ENCODE peak calls at places on chromosomes 6 and 20, in eight cellular contexts. One of them, this sample, is unnamed.

GRCh38 chr20:31605031-31605901 is at the start of gene ID1:
- DNase-seq in activated T-helper 9 cell treated with anti-CD3 and anti-CD28 coated beads, Interleukin-2, amount 50 U/mL, for 16 hours: peak
- DNase-seq in heart left ventricle: peak
- DNase-seq in glutamatergic neuron: peak
- DNase-seq in stimulated activated CD8-positive, alpha-beta memory T cell treated with anti-CD3 and anti-CD28 coated beads, Interleukin-15, amount 100 ng/mL, for 48 hours: peak
- DNase-seq in SW 1271: peak
- DNase-seq in LoVo: peak
- DNase-seq in iPS-NIHi11: peak
- DNase-seq in this sample: peak

GRCh38 chr20:19211661-19212523 is 550 bp upstream of the SLC24A3 start:
- DNase-seq in activated T-helper 9 cell treated with anti-CD3 and anti-CD28 coated beads, Interleukin-2, amount 50 U/mL, for 16 hours: no peak
- DNase-seq in heart left ventricle: peak
- DNase-seq in glutamatergic neuron: peak
- DNase-seq in stimulated activated CD8-positive, alpha-beta memory T cell treated with anti-CD3 and anti-CD28 coated beads, Interleukin-15, amount 100 ng/mL, for 48 hours: no peak
- DNase-seq in SW 1271: no peak
- DNase-seq in LoVo: no peak
- DNase-seq in iPS-NIHi11: peak
- DNase-seq in this sample: peak

GRCh38 chr6:31351734-31352496 is 5.1 kb downstream of the HLA-B start:
- DNase-seq in activated T-helper 9 cell treated with anti-CD3 and anti-CD28 coated beads, Interleukin-2, amount 50 U/mL, for 16 hours: no peak
- DNase-seq in heart left ventricle: no peak
- DNase-seq in glutamatergic neuron: no peak
- DNase-seq in stimulated activated CD8-positive, alpha-beta memory T cell treated with anti-CD3 and anti-CD28 coated beads, Interleukin-15, amount 100 ng/mL, for 48 hours: no peak
- DNase-seq in SW 1271: no peak
- DNase-seq in LoVo: no peak
- DNase-seq in iPS-NIHi11: no peak
- DNase-seq in this sample: no peak

GRCh38 chr6:16148498-16148897 is 19.6 kb downstream of the MYLIP start:
- DNase-seq in activated T-helper 9 cell treated with anti-CD3 and anti-CD28 coated beads, Interleukin-2, amount 50 U/mL, for 16 hours: no peak
- DNase-seq in heart left ventricle: no peak
- DNase-seq in glutamatergic neuron: peak
- DNase-seq in stimulated activated CD8-positive, alpha-beta memory T cell treated with anti-CD3 and anti-CD28 coated beads, Interleukin-15, amount 100 ng/mL, for 48 hours: no peak
- DNase-seq in SW 1271: no peak
- DNase-seq in LoVo: peak
- DNase-seq in iPS-NIHi11: peak
- DNase-seq in this sample: no peak

GRCh38 chr20:45946149-45946970 is 11.9 kb downstream of the PCIF1 start:
- DNase-seq in activated T-helper 9 cell treated with anti-CD3 and anti-CD28 coated beads, Interleukin-2, amount 50 U/mL, for 16 hours: no peak
- DNase-seq in heart left ventricle: no peak
- DNase-seq in glutamatergic neuron: no peak
- DNase-seq in stimulated activated CD8-positive, alpha-beta memory T cell treated with anti-CD3 and anti-CD28 coated beads, Interleukin-15, amount 100 ng/mL, for 48 hours: peak
- DNase-seq in SW 1271: no peak
- DNase-seq in LoVo: no peak
- DNase-seq in iPS-NIHi11: no peak
- DNase-seq in this sample: peak

GRCh38 chr6:83707829-83708545 is 914 bp downstream of the SNAP91 start:
- DNase-seq in activated T-helper 9 cell treated with anti-CD3 and anti-CD28 coated beads, Interleukin-2, amount 50 U/mL, for 16 hours: no peak
- DNase-seq in heart left ventricle: no peak
- DNase-seq in glutamatergic neuron: peak
- DNase-seq in stimulated activated CD8-positive, alpha-beta memory T cell treated with anti-CD3 and anti-CD28 coated beads, Interleukin-15, amount 100 ng/mL, for 48 hours: no peak
- DNase-seq in SW 1271: no peak
- DNase-seq in LoVo: no peak
- DNase-seq in iPS-NIHi11: peak
- DNase-seq in this sample: no peak

GRCh38 chr6:41712651-41713103 is 22.7 kb downstream of the TFEB start:
- DNase-seq in activated T-helper 9 cell treated with anti-CD3 and anti-CD28 coated beads, Interleukin-2, amount 50 U/mL, for 16 hours: no peak
- DNase-seq in heart left ventricle: peak
- DNase-seq in glutamatergic neuron: no peak
- DNase-seq in stimulated activated CD8-positive, alpha-beta memory T cell treated with anti-CD3 and anti-CD28 coated beads, Interleukin-15, amount 100 ng/mL, for 48 hours: no peak
- DNase-seq in SW 1271: no peak
- DNase-seq in LoVo: no peak
- DNase-seq in iPS-NIHi11: peak
- DNase-seq in this sample: no peak

GRCh38 chr6:12354499-12354898 is 64.3 kb downstream of the EDN1 start:
- DNase-seq in activated T-helper 9 cell treated with anti-CD3 and anti-CD28 coated beads, Interleukin-2, amount 50 U/mL, for 16 hours: no peak
- DNase-seq in heart left ventricle: no peak
- DNase-seq in glutamatergic neuron: peak
- DNase-seq in stimulated activated CD8-positive, alpha-beta memory T cell treated with anti-CD3 and anti-CD28 coated beads, Interleukin-15, amount 100 ng/mL, for 48 hours: no peak
- DNase-seq in SW 1271: no peak
- DNase-seq in LoVo: no peak
- DNase-seq in iPS-NIHi11: peak
- DNase-seq in this sample: peak

GRCh38 chr6:22807818-22808217 is 238.5 kb downstream of the HDGFL1 start:
- DNase-seq in activated T-helper 9 cell treated with anti-CD3 and anti-CD28 coated beads, Interleukin-2, amount 50 U/mL, for 16 hours: no peak
- DNase-seq in heart left ventricle: no peak
- DNase-seq in glutamatergic neuron: no peak
- DNase-seq in stimulated activated CD8-positive, alpha-beta memory T cell treated with anti-CD3 and anti-CD28 coated beads, Interleukin-15, amount 100 ng/mL, for 48 hours: no peak
- DNase-seq in SW 1271: no peak
- DNase-seq in LoVo: no peak
- DNase-seq in iPS-NIHi11: no peak
- DNase-seq in this sample: no peak

GRCh38 chr6:146770965-146771735 is 172.4 kb downstream of the ADGB start:
- DNase-seq in activated T-helper 9 cell treated with anti-CD3 and anti-CD28 coated beads, Interleukin-2, amount 50 U/mL, for 16 hours: peak
- DNase-seq in heart left ventricle: peak
- DNase-seq in glutamatergic neuron: no peak
- DNase-seq in stimulated activated CD8-positive, alpha-beta memory T cell treated with anti-CD3 and anti-CD28 coated beads, Interleukin-15, amount 100 ng/mL, for 48 hours: peak
- DNase-seq in SW 1271: no peak
- DNase-seq in LoVo: no peak
- DNase-seq in iPS-NIHi11: no peak
- DNase-seq in this sample: no peak

GRCh38 chr20:44959082-44959895 is 908 bp downstream of the TOMM34 start:
- DNase-seq in activated T-helper 9 cell treated with anti-CD3 and anti-CD28 coated beads, Interleukin-2, amount 50 U/mL, for 16 hours: peak
- DNase-seq in heart left ventricle: no peak
- DNase-seq in glutamatergic neuron: no peak
- DNase-seq in stimulated activated CD8-positive, alpha-beta memory T cell treated with anti-CD3 and anti-CD28 coated beads, Interleukin-15, amount 100 ng/mL, for 48 hours: peak
- DNase-seq in SW 1271: no peak
- DNase-seq in LoVo: no peak
- DNase-seq in iPS-NIHi11: no peak
- DNase-seq in this sample: peak

GRCh38 chr20:34472246-34472925 is 43.8 kb upstream of the DYNLRB1 start:
- DNase-seq in activated T-helper 9 cell treated with anti-CD3 and anti-CD28 coated beads, Interleukin-2, amount 50 U/mL, for 16 hours: no peak
- DNase-seq in heart left ventricle: no peak
- DNase-seq in glutamatergic neuron: no peak
- DNase-seq in stimulated activated CD8-positive, alpha-beta memory T cell treated with anti-CD3 and anti-CD28 coated beads, Interleukin-15, amount 100 ng/mL, for 48 hours: no peak
- DNase-seq in SW 1271: no peak
- DNase-seq in LoVo: peak
- DNase-seq in iPS-NIHi11: no peak
- DNase-seq in this sample: peak

GRCh38 chr6:132391391-132392291 is 9.6 kb downstream of the MOXD1 start:
- DNase-seq in activated T-helper 9 cell treated with anti-CD3 and anti-CD28 coated beads, Interleukin-2, amount 50 U/mL, for 16 hours: no peak
- DNase-seq in heart left ventricle: peak
- DNase-seq in glutamatergic neuron: no peak
- DNase-seq in stimulated activated CD8-positive, alpha-beta memory T cell treated with anti-CD3 and anti-CD28 coated beads, Interleukin-15, amount 100 ng/mL, for 48 hours: no peak
- DNase-seq in SW 1271: no peak
- DNase-seq in LoVo: no peak
- DNase-seq in iPS-NIHi11: peak
- DNase-seq in this sample: peak

GRCh38 chr20:23200914-23201313 is 114.8 kb upstream of the CD93 start:
- DNase-seq in activated T-helper 9 cell treated with anti-CD3 and anti-CD28 coated beads, Interleukin-2, amount 50 U/mL, for 16 hours: no peak
- DNase-seq in heart left ventricle: no peak
- DNase-seq in glutamatergic neuron: no peak
- DNase-seq in stimulated activated CD8-positive, alpha-beta memory T cell treated with anti-CD3 and anti-CD28 coated beads, Interleukin-15, amount 100 ng/mL, for 48 hours: no peak
- DNase-seq in SW 1271: no peak
- DNase-seq in LoVo: peak
- DNase-seq in iPS-NIHi11: peak
- DNase-seq in this sample: peak

GRCh38 chr6:143612186-143612585 is 65.6 kb upstream of the PHACTR2 start:
- DNase-seq in activated T-helper 9 cell treated with anti-CD3 and anti-CD28 coated beads, Interleukin-2, amount 50 U/mL, for 16 hours: no peak
- DNase-seq in heart left ventricle: no peak
- DNase-seq in glutamatergic neuron: no peak
- DNase-seq in stimulated activated CD8-positive, alpha-beta memory T cell treated with anti-CD3 and anti-CD28 coated beads, Interleukin-15, amount 100 ng/mL, for 48 hours: no peak
- DNase-seq in SW 1271: no peak
- DNase-seq in LoVo: no peak
- DNase-seq in iPS-NIHi11: no peak
- DNase-seq in this sample: no peak

This sample was measured in EH.